ENCODE peak calls at places on chromosomes 11 and 22, in ten cellular contexts. One of them, this sample, is unnamed.

GRCh38 chr11:77431813-77432212 is 42.1 kb downstream of the PAK1 start:
- DNase-seq in HFF-Myc: no peak
- DNase-seq in NCI-H82: no peak
- DNase-seq in Kasumi-1: no peak
- DNase-seq in kidney epithelial cell: no peak
- DNase-seq in stimulated activated CD8-positive, alpha-beta memory T cell treated with anti-CD3 and anti-CD28 coated beads, Interleukin-7, amount 100 ng/mL, for 1 hour: no peak
- DNase-seq in central memory CD4-positive, alpha-beta T cell: no peak
- DNase-seq in endothelial cell of umbilical vein: no peak
- DNase-seq in nephron progenitor cell: no peak
- DNase-seq in AG09309: no peak
- DNase-seq in this sample: no peak

GRCh38 chr11:33191456-33191855 is 30.2 kb upstream of the CSTF3 start:
- DNase-seq in endothelial cell of umbilical vein: no peak
- DNase-seq in kidney epithelial cell: no peak
- DNase-seq in AG09309: no peak
- DNase-seq in NCI-H82: no peak
- DNase-seq in Kasumi-1: no peak
- DNase-seq in HFF-Myc: no peak
- DNase-seq in central memory CD4-positive, alpha-beta T cell: no peak
- DNase-seq in stimulated activated CD8-positive, alpha-beta memory T cell treated with anti-CD3 and anti-CD28 coated beads, Interleukin-7, amount 100 ng/mL, for 1 hour: no peak
- DNase-seq in nephron progenitor cell: no peak
- DNase-seq in this sample: no peak

GRCh38 chr11:78062671-78063070 is 990 bp upstream of the THRSP start:
- DNase-seq in HFF-Myc: no peak
- DNase-seq in endothelial cell of umbilical vein: no peak
- DNase-seq in kidney epithelial cell: no peak
- DNase-seq in nephron progenitor cell: no peak
- DNase-seq in AG09309: no peak
- DNase-seq in NCI-H82: no peak
- DNase-seq in central memory CD4-positive, alpha-beta T cell: no peak
- DNase-seq in stimulated activated CD8-positive, alpha-beta memory T cell treated with anti-CD3 and anti-CD28 coated beads, Interleukin-7, amount 100 ng/mL, for 1 hour: no peak
- DNase-seq in Kasumi-1: no peak
- DNase-seq in this sample: no peak

GRCh38 chr11:131914299-131914902 is 544.0 kb downstream of the NTM start:
- DNase-seq in central memory CD4-positive, alpha-beta T cell: no peak
- DNase-seq in HFF-Myc: no peak
- DNase-seq in kidney epithelial cell: no peak
- DNase-seq in endothelial cell of umbilical vein: peak
- DNase-seq in nephron progenitor cell: no peak
- DNase-seq in AG09309: no peak
- DNase-seq in NCI-H82: no peak
- DNase-seq in stimulated activated CD8-positive, alpha-beta memory T cell treated with anti-CD3 and anti-CD28 coated beads, Interleukin-7, amount 100 ng/mL, for 1 hour: no peak
- DNase-seq in Kasumi-1: no peak
- DNase-seq in this sample: peak

GRCh38 chr11:6505577-6506240 is 8.6 kb downstream of the DNHD1 start:
- DNase-seq in stimulated activated CD8-positive, alpha-beta memory T cell treated with anti-CD3 and anti-CD28 coated beads, Interleukin-7, amount 100 ng/mL, for 1 hour: no peak
- DNase-seq in Kasumi-1: peak
- DNase-seq in HFF-Myc: peak
- DNase-seq in kidney epithelial cell: peak
- DNase-seq in nephron progenitor cell: no peak
- DNase-seq in AG09309: no peak
- DNase-seq in NCI-H82: peak
- DNase-seq in endothelial cell of umbilical vein: peak
- DNase-seq in central memory CD4-positive, alpha-beta T cell: peak
- DNase-seq in this sample: peak

GRCh38 chr11:47396049-47396320 is 12.4 kb upstream of the SLC39A13 start:
- DNase-seq in central memory CD4-positive, alpha-beta T cell: no peak
- DNase-seq in Kasumi-1: no peak
- DNase-seq in stimulated activated CD8-positive, alpha-beta memory T cell treated with anti-CD3 and anti-CD28 coated beads, Interleukin-7, amount 100 ng/mL, for 1 hour: no peak
- DNase-seq in endothelial cell of umbilical vein: no peak
- DNase-seq in HFF-Myc: no peak
- DNase-seq in kidney epithelial cell: no peak
- DNase-seq in AG09309: no peak
- DNase-seq in NCI-H82: no peak
- DNase-seq in nephron progenitor cell: no peak
- DNase-seq in this sample: no peak

GRCh38 chr22:37482244-37482643 is 3.9 kb downstream of the MFNG start:
- DNase-seq in kidney epithelial cell: no peak
- DNase-seq in nephron progenitor cell: no peak
- DNase-seq in NCI-H82: no peak
- DNase-seq in central memory CD4-positive, alpha-beta T cell: no peak
- DNase-seq in endothelial cell of umbilical vein: no peak
- DNase-seq in HFF-Myc: no peak
- DNase-seq in stimulated activated CD8-positive, alpha-beta memory T cell treated with anti-CD3 and anti-CD28 coated beads, Interleukin-7, amount 100 ng/mL, for 1 hour: no peak
- DNase-seq in AG09309: no peak
- DNase-seq in Kasumi-1: no peak
- DNase-seq in this sample: no peak

GRCh38 chr11:122150484-122151124 is 34.6 kb upstream of the BLID start:
- DNase-seq in NCI-H82: no peak
- DNase-seq in kidney epithelial cell: no peak
- DNase-seq in HFF-Myc: no peak
- DNase-seq in endothelial cell of umbilical vein: no peak
- DNase-seq in central memory CD4-positive, alpha-beta T cell: no peak
- DNase-seq in Kasumi-1: no peak
- DNase-seq in AG09309: no peak
- DNase-seq in stimulated activated CD8-positive, alpha-beta memory T cell treated with anti-CD3 and anti-CD28 coated beads, Interleukin-7, amount 100 ng/mL, for 1 hour: no peak
- DNase-seq in nephron progenitor cell: no peak
- DNase-seq in this sample: peak

GRCh38 chr11:40338739-40339138 is 1120.7 kb downstream of the LRRC4C start:
- DNase-seq in NCI-H82: no peak
- DNase-seq in AG09309: no peak
- DNase-seq in stimulated activated CD8-positive, alpha-beta memory T cell treated with anti-CD3 and anti-CD28 coated beads, Interleukin-7, amount 100 ng/mL, for 1 hour: no peak
- DNase-seq in central memory CD4-positive, alpha-beta T cell: no peak
- DNase-seq in HFF-Myc: peak
- DNase-seq in endothelial cell of umbilical vein: peak
- DNase-seq in Kasumi-1: no peak
- DNase-seq in nephron progenitor cell: no peak
- DNase-seq in kidney epithelial cell: peak
- DNase-seq in this sample: peak

GRCh38 chr11:48003926-48004325 is 23.6 kb downstream of the PTPRJ start:
- DNase-seq in HFF-Myc: no peak
- DNase-seq in stimulated activated CD8-positive, alpha-beta memory T cell treated with anti-CD3 and anti-CD28 coated beads, Interleukin-7, amount 100 ng/mL, for 1 hour: no peak
- DNase-seq in Kasumi-1: no peak
- DNase-seq in nephron progenitor cell: no peak
- DNase-seq in AG09309: no peak
- DNase-seq in central memory CD4-positive, alpha-beta T cell: no peak
- DNase-seq in endothelial cell of umbilical vein: no peak
- DNase-seq in NCI-H82: no peak
- DNase-seq in kidney epithelial cell: no peak
- DNase-seq in this sample: no peak

GRCh38 chr22:36329217-36330078 is 58.3 kb downstream of the MYH9 start:
- DNase-seq in endothelial cell of umbilical vein: peak
- DNase-seq in kidney epithelial cell: peak
- DNase-seq in Kasumi-1: peak
- DNase-seq in HFF-Myc: peak
- DNase-seq in AG09309: peak
- DNase-seq in nephron progenitor cell: peak
- DNase-seq in stimulated activated CD8-positive, alpha-beta memory T cell treated with anti-CD3 and anti-CD28 coated beads, Interleukin-7, amount 100 ng/mL, for 1 hour: peak
- DNase-seq in central memory CD4-positive, alpha-beta T cell: peak
- DNase-seq in NCI-H82: no peak
- DNase-seq in this sample: no peak